ENCODE peak calls at places on chromosomes 2 and 18, in four cellular contexts. One of them, this sample, is unnamed.

GRCh38 chr2:208783184-208783583 is 376.6 kb downstream of the PTH2R start:
- DNase-seq in CD8-positive, alpha-beta T cell: no peak
- DNase-seq in GM03348: no peak
- DNase-seq in memory B cell: no peak
- DNase-seq in this sample: no peak

GRCh38 chr2:175180701-175181103 is 808 bp downstream of the ATP5MC3 start:
- DNase-seq in CD8-positive, alpha-beta T cell: peak; percentile 48
- DNase-seq in GM03348: peak; percentile 61
- DNase-seq in memory B cell: peak; percentile 21
- DNase-seq in this sample: peak; percentile 40

GRCh38 chr2:45049937-45050336 is 40.7 kb upstream of the SIX2 start:
- DNase-seq in CD8-positive, alpha-beta T cell: no peak
- DNase-seq in GM03348: no peak
- DNase-seq in memory B cell: no peak
- DNase-seq in this sample: no peak

GRCh38 chr18:30106356-30106755 is 936.2 kb downstream of the DSC3 start:
- DNase-seq in CD8-positive, alpha-beta T cell: no peak
- DNase-seq in GM03348: no peak
- DNase-seq in memory B cell: no peak
- DNase-seq in this sample: no peak

GRCh38 chr2:196967126-196967525 is 40.6 kb upstream of the PGAP1 start:
- DNase-seq in CD8-positive, alpha-beta T cell: no peak
- DNase-seq in GM03348: peak; percentile 39
- DNase-seq in memory B cell: no peak
- DNase-seq in this sample: peak; percentile 46

GRCh38 chr18:63881851-63882250 is 5.7 kb upstream of the SERPINB2 start:
- DNase-seq in CD8-positive, alpha-beta T cell: no peak
- DNase-seq in GM03348: peak; percentile 28
- DNase-seq in memory B cell: no peak
- DNase-seq in this sample: no peak

GRCh38 chr2:589551-589950 is 87.7 kb downstream of the TMEM18 start:
- DNase-seq in CD8-positive, alpha-beta T cell: no peak
- DNase-seq in GM03348: no peak
- DNase-seq in memory B cell: no peak
- DNase-seq in this sample: no peak

GRCh38 chr2:7450188-7451156 is 533.3 kb downstream of the RNF144A start:
- DNase-seq in CD8-positive, alpha-beta T cell: peak; percentile 49
- DNase-seq in GM03348: no peak
- DNase-seq in memory B cell: no peak
- DNase-seq in this sample: no peak

GRCh38 chr18:25825066-25825465 is 265.3 kb downstream of the SS18 start:
- DNase-seq in CD8-positive, alpha-beta T cell: no peak
- DNase-seq in GM03348: no peak
- DNase-seq in memory B cell: no peak
- DNase-seq in this sample: no peak

GRCh38 chr2:177741866-177742265 is 330.7 kb downstream of the PDE11A start:
- DNase-seq in CD8-positive, alpha-beta T cell: no peak
- DNase-seq in GM03348: no peak
- DNase-seq in memory B cell: no peak
- DNase-seq in this sample: no peak

GRCh38 chr18:77479047-77479446 is 229.4 kb downstream of the GALR1 start:
- DNase-seq in CD8-positive, alpha-beta T cell: no peak
- DNase-seq in GM03348: no peak
- DNase-seq in memory B cell: no peak
- DNase-seq in this sample: no peak

GRCh38 chr2:86787701-86788100 is 3.0 kb downstream of the CD8A start:
- DNase-seq in CD8-positive, alpha-beta T cell: peak; percentile 58
- DNase-seq in GM03348: no peak
- DNase-seq in memory B cell: no peak
- DNase-seq in this sample: no peak

GRCh38 chr2:185456517-185456916 is 282.1 kb upstream of the FSIP2 start:
- DNase-seq in CD8-positive, alpha-beta T cell: no peak
- DNase-seq in GM03348: no peak
- DNase-seq in memory B cell: no peak
- DNase-seq in this sample: no peak

GRCh38 chr2:11344956-11345671 is 678 bp upstream of the ROCK2 start:
- DNase-seq in CD8-positive, alpha-beta T cell: peak; percentile 38
- DNase-seq in GM03348: peak; percentile 85
- DNase-seq in memory B cell: peak; percentile 16
- DNase-seq in this sample: peak; percentile 83

GRCh38 chr2:11658208-11658607 is 11.8 kb downstream of the NTSR2 start:
- DNase-seq in CD8-positive, alpha-beta T cell: no peak
- DNase-seq in GM03348: no peak
- DNase-seq in memory B cell: no peak
- DNase-seq in this sample: no peak

GRCh38 chr2:220446106-220446712 is 818.8 kb downstream of the SLC4A3 start:
- DNase-seq in CD8-positive, alpha-beta T cell: no peak
- DNase-seq in GM03348: no peak
- DNase-seq in memory B cell: no peak
- DNase-seq in this sample: no peak

GRCh38 chr18:37512400-37512799 is 53.2 kb downstream of the CELF4 start:
- DNase-seq in CD8-positive, alpha-beta T cell: no peak
- DNase-seq in GM03348: no peak
- DNase-seq in memory B cell: no peak
- DNase-seq in this sample: no peak

GRCh38 chr2:108905906-108906305 is 83.1 kb downstream of the EDAR start:
- DNase-seq in CD8-positive, alpha-beta T cell: no peak
- DNase-seq in GM03348: no peak
- DNase-seq in memory B cell: no peak
- DNase-seq in this sample: no peak

GRCh38 chr2:69601179-69601612 is 42.3 kb downstream of the AAK1 start:
- DNase-seq in CD8-positive, alpha-beta T cell: no peak
- DNase-seq in GM03348: peak; percentile 66
- DNase-seq in memory B cell: no peak
- DNase-seq in this sample: peak; percentile 69

GRCh38 chr2:235358981-235359471 is 134.8 kb upstream of the AGAP1 start:
- DNase-seq in CD8-positive, alpha-beta T cell: no peak
- DNase-seq in GM03348: no peak
- DNase-seq in memory B cell: no peak
- DNase-seq in this sample: no peak

GRCh38 chr2:113167115-113167932 is 6.4 kb upstream of the PSD4 start:
- DNase-seq in CD8-positive, alpha-beta T cell: peak; percentile 38
- DNase-seq in GM03348: peak; percentile 15
- DNase-seq in memory B cell: no peak
- DNase-seq in this sample: no peak

GRCh38 chr2:108220942-108221541 is 18.7 kb upstream of the SULT1C3 start:
- DNase-seq in CD8-positive, alpha-beta T cell: no peak
- DNase-seq in GM03348: no peak
- DNase-seq in memory B cell: no peak
- DNase-seq in this sample: no peak

GRCh38 chr2:207082619-207083018 is 83.1 kb downstream of the KLF7 start:
- DNase-seq in CD8-positive, alpha-beta T cell: no peak
- DNase-seq in GM03348: no peak
- DNase-seq in memory B cell: no peak
- DNase-seq in this sample: no peak

GRCh38 chr2:237444026-237444425 is 30.1 kb upstream of the COL6A3 start:
- DNase-seq in CD8-positive, alpha-beta T cell: no peak
- DNase-seq in GM03348: no peak
- DNase-seq in memory B cell: no peak
- DNase-seq in this sample: no peak

GRCh38 chr2:220465700-220466099 is 838.3 kb downstream of the SLC4A3 start:
- DNase-seq in CD8-positive, alpha-beta T cell: no peak
- DNase-seq in GM03348: no peak
- DNase-seq in memory B cell: no peak
- DNase-seq in this sample: no peak

GRCh38 chr2:173752152-173752551 is 213.0 kb downstream of the SP3 start:
- DNase-seq in CD8-positive, alpha-beta T cell: no peak
- DNase-seq in GM03348: peak; percentile 19
- DNase-seq in memory B cell: no peak
- DNase-seq in this sample: no peak

GRCh38 chr18:80046011-80046410 is 11.8 kb downstream of the RBFA start:
- DNase-seq in CD8-positive, alpha-beta T cell: no peak
- DNase-seq in GM03348: no peak
- DNase-seq in memory B cell: no peak
- DNase-seq in this sample: no peak